ENCODE peak calls at places on chromosomes 4 and X, in ten cellular contexts. O, Z, D, A, F, M, W, C, Q and I are unnamed samples.

GRCh38 chr4:99998062-99998880 is 48.2 kb upstream of the H2AZ1 start:
- DNase-seq in W (no peak), F (no peak), O (no peak), C (peak), D (peak), A (no peak), Q (peak), M (peak), Z (peak), I (no peak)

GRCh38 chr4:663438-664428 is 10.3 kb downstream of the ATP5ME start:
- DNase-seq in F (no peak), D (peak), M (no peak), O (peak), A (no peak), C (peak), Q (no peak), Z (no peak), W (peak), I (no peak)

GRCh38 chr4:89352541-89352940 is 44.9 kb upstream of the GPRIN3 start:
- DNase-seq in D (no peak), F (no peak), C (no peak), Q (no peak), W (no peak), A (no peak), M (no peak), Z (no peak), O (no peak), I (no peak)

GRCh38 chr4:183987987-183988392 is 82.9 kb downstream of the STOX2 start:
- DNase-seq in O (no peak), W (peak), M (peak), Q (peak), F (no peak), Z (no peak), D (no peak), A (peak), C (no peak), I (peak)

GRCh38 chr4:3287972-3288570 is 4.8 kb upstream of the RGS12 start:
- DNase-seq in F (peak), M (no peak), Z (no peak), D (no peak), O (no peak), Q (no peak), A (no peak), C (no peak), W (no peak), I (no peak)

GRCh38 chr4:13777341-13777740 is 149.8 kb upstream of the BOD1L1 start:
- DNase-seq in F (no peak), W (no peak), O (no peak), A (no peak), D (no peak), C (no peak), M (no peak), Q (no peak), Z (no peak), I (no peak)

GRCh38 chrX:118528089-118528753 is 32.6 kb downstream of the DOCK11 start:
- DNase-seq in C (peak), Z (peak), W (no peak), D (peak), F (peak), M (no peak), A (no peak), O (peak), Q (no peak), I (no peak)

GRCh38 chrX:110219920-110220319 is 98.0 kb downstream of the AMMECR1 start:
- DNase-seq in M (peak), Q (peak), Z (no peak), O (no peak), F (no peak), D (no peak), A (no peak), W (no peak), C (no peak), I (no peak)

GRCh38 chrX:131729295-131729694 is 185.4 kb downstream of the OR13H1 start:
- DNase-seq in Q (peak), Z (peak), O (peak), D (no peak), W (no peak), F (peak), A (no peak), M (no peak), C (peak), I (no peak)

GRCh38 chrX:131725001-131725654 is 181.3 kb downstream of the OR13H1 start:
- DNase-seq in D (no peak), A (no peak), Q (no peak), F (peak), C (no peak), O (no peak), M (no peak), W (no peak), Z (no peak), I (no peak)

GRCh38 chrX:131728295-131729145 is 184.6 kb downstream of the OR13H1 start:
- DNase-seq in O (peak), Z (peak), M (no peak), A (no peak), W (no peak), Q (peak), D (no peak), C (no peak), F (peak), I (no peak)

GRCh38 chrX:131724292-131724691 is 180.4 kb downstream of the OR13H1 start:
- DNase-seq in W (no peak), M (no peak), A (no peak), C (no peak), F (no peak), D (no peak), Z (peak), Q (no peak), O (no peak), I (no peak)

DNA sequence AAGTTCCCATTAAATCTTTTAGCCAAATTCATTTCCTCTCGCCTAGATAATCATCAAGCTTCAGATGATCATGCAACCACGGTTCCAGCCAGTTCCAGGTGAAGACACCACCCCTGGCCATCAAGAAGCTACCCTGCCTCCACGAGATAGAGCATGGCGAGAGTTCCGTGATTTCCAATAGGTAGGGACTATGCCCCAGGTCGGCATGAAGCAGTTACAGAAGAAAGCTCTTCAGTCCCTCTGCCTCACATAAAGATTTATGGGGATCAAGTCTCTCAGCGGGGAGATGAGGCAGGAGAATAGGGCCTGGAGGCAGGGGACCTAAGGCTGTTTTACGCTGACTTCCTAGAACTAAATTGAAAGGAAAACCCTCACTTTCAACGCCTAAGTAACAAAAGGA is 183.9 kb downstream of the OR13H1 start:
- DNase-seq in C (no peak), Q (no peak), Z (no peak), O (no peak), M (no peak), D (no peak), W (no peak), A (no peak), F (peak), I (no peak)
- TF ChIP-seq CTCF in C (no peak), Q (no peak), Z (no peak), O (no peak), M (no peak), D (no peak), W (no peak), A (no peak), F (no peak), I (no peak)

GRCh38 chr4:30714408-30715031 is 5.6 kb upstream of the PCDH7 start:
- DNase-seq in Z (peak), C (no peak), D (peak), O (no peak), Q (peak), W (peak), M (peak), F (no peak), A (no peak), I (no peak)

GRCh38 chr4:30718021-30718888 is 1.9 kb upstream of the PCDH7 start:
- DNase-seq in O (peak), Z (no peak), W (peak), M (peak), A (no peak), Q (peak), F (peak), C (peak), D (peak), I (peak)

GRCh38 chr4:30716671-30717207 is 3.4 kb upstream of the PCDH7 start:
- DNase-seq in Q (no peak), Z (peak), A (no peak), M (peak), W (peak), D (peak), O (peak), C (peak), F (no peak), I (no peak)

GRCh38 chr4:30717208-30718020 is 2.8 kb upstream of the PCDH7 start:
- DNase-seq in A (no peak), D (peak), M (peak), C (peak), Z (peak), W (peak), F (peak), Q (peak), O (peak), I (peak)

DNA sequence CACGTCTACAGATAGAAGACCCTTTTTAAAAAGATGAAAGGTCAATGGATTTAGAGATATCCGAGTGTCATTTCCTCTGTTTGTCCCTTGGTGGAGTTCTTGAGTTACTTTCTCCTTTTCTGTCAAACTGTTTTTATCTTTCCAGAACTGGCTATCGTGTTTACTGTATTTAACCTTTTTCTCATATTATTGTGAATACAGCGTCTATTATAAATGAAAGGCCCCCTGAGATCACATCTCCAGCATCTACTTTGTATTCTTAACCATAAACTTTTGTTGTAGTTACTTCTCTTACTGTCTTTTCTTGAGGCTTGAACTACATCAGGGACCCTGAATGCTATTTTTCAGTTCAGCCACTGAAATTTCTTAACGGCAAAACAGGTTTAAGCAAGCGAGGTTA is 4.0 kb upstream of the PCDH7 start:
- DNase-seq in Q (peak), O (no peak), C (peak), F (no peak), Z (peak), D (no peak), M (peak), W (no peak), A (no peak), I (no peak)
- TF ChIP-seq CTCF in Q (peak), O (peak), C (peak), F (no peak), Z (peak), D (peak), M (peak), W (peak), A (peak), I (peak)

GRCh38 chrX:41781500-41781899 is 57.5 kb downstream of the GPR82 start:
- DNase-seq in C (peak), D (peak), A (no peak), M (peak), Q (peak), Z (peak), W (no peak), O (no peak), F (no peak), I (no peak)
- TF ChIP-seq CTCF in C (peak), D (peak), A (peak), M (peak), Q (peak), Z (peak), W (peak), O (peak), F (no peak), I (peak)

GRCh38 chr4:132334081-132334480 is 815.0 kb upstream of the PCDH10 start:
- DNase-seq in Q (peak), A (no peak), M (peak), D (no peak), W (no peak), C (no peak), F (no peak), O (no peak), Z (no peak), I (no peak)

GRCh38 chr4:132328761-132329160 is 820.3 kb upstream of the PCDH10 start:
- DNase-seq in M (no peak), W (no peak), O (no peak), D (no peak), C (no peak), Q (peak), Z (no peak), A (no peak), F (no peak), I (no peak)

GRCh38 chr4:132330994-132331393 is 818.1 kb upstream of the PCDH10 start:
- DNase-seq in D (no peak), Q (no peak), C (no peak), A (no peak), Z (no peak), W (no peak), F (no peak), M (no peak), O (no peak), I (no peak)

GRCh38 chr4:132333723-132334045 is 815.4 kb upstream of the PCDH10 start:
- DNase-seq in C (no peak), W (no peak), A (no peak), O (no peak), Q (peak), Z (no peak), F (no peak), M (peak), D (no peak), I (no peak)

GRCh38 chr4:132332932-132333722 is 816.0 kb upstream of the PCDH10 start:
- DNase-seq in A (no peak), Z (peak), F (no peak), Q (no peak), M (peak), W (no peak), D (no peak), O (no peak), C (no peak), I (no peak)
- TF ChIP-seq CTCF in A (peak), Z (peak), F (no peak), Q (no peak), M (no peak), W (peak), D (no peak), O (no peak), C (peak), I (peak)

DNA sequence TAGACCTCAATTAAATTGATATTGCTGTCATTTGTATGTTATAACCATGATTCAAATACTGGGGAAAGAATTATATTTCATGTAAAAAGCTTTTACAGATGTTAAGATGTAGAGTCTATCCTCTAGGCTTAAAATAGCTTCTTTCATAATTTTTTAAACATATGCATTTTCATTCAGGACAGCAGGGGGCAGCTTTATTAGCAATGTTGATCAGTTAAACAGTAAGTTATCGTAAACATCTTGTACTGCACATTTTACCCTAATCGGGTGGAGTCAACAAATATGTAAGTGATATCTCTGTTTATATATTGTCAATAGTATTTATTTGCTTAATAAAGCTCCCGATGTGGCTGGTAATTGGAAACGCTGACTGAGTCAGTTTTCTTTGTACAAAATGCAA is 142.5 kb upstream of the MED14 start:
- DNase-seq in O (peak), Q (peak), W (no peak), M (peak), D (no peak), Z (peak), F (no peak), C (no peak), A (no peak), I (no peak)
- TF ChIP-seq CTCF in O (peak), Q (peak), W (peak), M (peak), D (peak), Z (peak), F (no peak), C (no peak), A (peak), I (peak)

DNA sequence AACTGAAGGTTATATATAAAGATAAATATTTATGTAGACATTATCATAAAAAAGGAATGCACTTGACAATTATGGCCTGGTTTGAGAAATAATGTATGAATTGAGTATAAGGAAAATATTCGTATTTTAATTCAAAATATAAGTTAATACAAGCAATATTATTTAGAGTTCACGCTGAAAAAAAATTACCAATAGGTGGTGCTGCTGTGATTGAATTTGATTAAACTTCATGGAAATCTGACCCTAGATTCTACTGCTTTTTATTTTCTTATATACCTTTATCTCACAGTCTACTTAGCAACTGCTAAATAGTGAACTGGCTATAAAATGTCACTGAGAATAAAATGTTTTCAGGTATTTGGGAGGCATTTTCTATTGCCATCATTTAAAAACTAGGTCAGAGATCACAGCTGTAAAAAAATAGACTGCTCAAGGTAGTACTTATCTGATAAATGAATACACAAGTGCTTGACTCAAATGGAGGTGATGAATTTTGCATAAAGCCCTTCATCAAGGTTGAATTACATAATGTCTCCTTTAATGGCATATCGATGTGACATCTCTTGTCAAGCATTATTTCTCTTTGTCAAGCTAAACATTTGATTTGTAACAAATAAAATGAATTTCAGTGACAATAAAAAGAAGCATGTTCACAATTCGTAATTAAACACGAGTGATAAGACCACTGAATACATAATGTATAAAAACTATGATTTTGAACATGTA is 1638.8 kb upstream of the PCDH7 start:
- DNase-seq in Q (peak), O (no peak), A (no peak), M (peak), Z (no peak), C (no peak), F (no peak), D (no peak), W (no peak), I (no peak)
- TF ChIP-seq CTCF in Q (peak), O (no peak), A (peak), M (no peak), Z (peak), C (no peak), F (no peak), D (no peak), W (no peak), I (peak)

GRCh38 chrX:106201502-106202178 is 33.5 kb downstream of the PWWP3B start:
- DNase-seq in F (no peak), Z (no peak), O (no peak), D (no peak), A (no peak), Q (no peak), W (peak), M (no peak), C (no peak), I (no peak)
- TF ChIP-seq CTCF in F (no peak), Z (no peak), O (no peak), D (no peak), A (no peak), Q (no peak), W (no peak), M (no peak), C (no peak), I (no peak)

GRCh38 chrX:139762400-139763183 is 54.6 kb upstream of the MCF2 start:
- DNase-seq in W (no peak), F (no peak), C (no peak), D (no peak), M (peak), O (no peak), Z (no peak), A (no peak), Q (peak), I (no peak)

GRCh38 chrX:139758250-139758649 is 50.3 kb upstream of the MCF2 start:
- DNase-seq in Z (no peak), Q (no peak), O (no peak), A (no peak), W (no peak), C (no peak), D (no peak), F (no peak), M (no peak), I (no peak)

GRCh38 chrX:139758809-139759208 is 50.8 kb upstream of the MCF2 start:
- DNase-seq in F (no peak), Q (no peak), Z (no peak), O (no peak), C (no peak), A (no peak), M (no peak), W (no peak), D (no peak), I (no peak)

GRCh38 chrX:139759637-139760036 is 51.7 kb upstream of the MCF2 start:
- DNase-seq in Z (peak), O (no peak), D (peak), F (no peak), M (peak), C (no peak), A (no peak), W (peak), Q (peak), I (no peak)
- TF ChIP-seq CTCF in Z (peak), O (peak), D (no peak), F (no peak), M (peak), C (peak), A (peak), W (peak), Q (peak), I (peak)

GRCh38 chr4:8688041-8688907 is 95.7 kb downstream of the CPZ start:
- DNase-seq in Q (peak), D (peak), M (peak), C (no peak), W (peak), F (no peak), Z (peak), O (no peak), A (no peak), I (peak)
- TF ChIP-seq CTCF in Q (peak), D (peak), M (peak), C (peak), W (peak), F (no peak), Z (peak), O (peak), A (peak), I (peak)